ENCODE peak calls at places on chromosomes 16 and 17, in four cellular contexts. F, P, E and I are unnamed samples.

GRCh38 chr17:81651692-81652091 is 4.7 kb downstream of the PDE6G start:
- DNase-seq in F (no peak), E (no peak), P (peak; percentile 93), I (peak; percentile 69)

GRCh38 chr17:59899099-59899498 is 6.2 kb downstream of the RPS6KB1 start:
- DNase-seq in F (no peak), E (no peak), P (no peak), I (no peak)

GRCh38 chr17:68089881-68090280 is 54.3 kb downstream of the KPNA2 start:
- DNase-seq in P (peak; percentile 24), E (peak; percentile 68), F (no peak), I (peak; percentile 12)

GRCh38 chr17:27756467-27757371 is 43.6 kb downstream of the NOS2 start:
- DNase-seq in P (peak; percentile 30), E (peak; percentile 38), F (peak; percentile 36), I (peak; percentile 23)

GRCh38 chr17:76034433-76035185 is 7.5 kb upstream of the EVPL start:
- DNase-seq in E (no peak), F (no peak), P (no peak), I (no peak)

GRCh38 chr17:54882950-54883349 is 17.7 kb upstream of the TOM1L1 start:
- DNase-seq in F (no peak), P (no peak), E (no peak), I (no peak)

GRCh38 chr17:7992516-7992915 is 9.9 kb upstream of the GUCY2D start:
- DNase-seq in P (peak; percentile 62), E (peak; percentile 70), F (no peak), I (peak; percentile 99)

GRCh38 chr16:66197668-66198278 is 168.7 kb upstream of the CDH5 start:
- DNase-seq in E (no peak), F (no peak), P (no peak), I (no peak)

DNA sequence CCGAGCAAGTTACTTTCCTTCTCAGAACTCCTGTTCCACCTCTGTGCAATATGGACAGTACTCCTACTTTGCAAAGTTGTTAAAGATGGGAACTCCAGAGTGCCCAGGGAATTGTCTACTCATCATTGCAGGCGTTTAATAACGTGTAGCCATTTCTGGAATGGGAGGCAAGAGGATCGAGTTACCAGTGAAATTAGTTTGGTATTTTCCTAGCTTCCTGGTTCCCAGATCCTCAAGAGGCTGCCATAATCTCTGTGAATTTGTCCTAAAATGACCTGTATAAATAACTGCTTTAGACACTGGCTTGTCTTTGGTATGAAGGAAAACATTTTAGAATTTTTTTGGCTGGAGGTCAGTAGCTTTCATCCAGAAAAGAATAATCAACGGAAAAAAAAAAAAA is 27.7 kb downstream of the WWOX start:
- DNase-seq in F (no peak), P (peak; percentile 33), E (no peak), I (no peak)
- H3K27ac ChIP-seq in F (no peak overlapping the region), P (peak overlapping the region; percentile 61), E (no peak overlapping the region), I (no peak overlapping the region)

DNA sequence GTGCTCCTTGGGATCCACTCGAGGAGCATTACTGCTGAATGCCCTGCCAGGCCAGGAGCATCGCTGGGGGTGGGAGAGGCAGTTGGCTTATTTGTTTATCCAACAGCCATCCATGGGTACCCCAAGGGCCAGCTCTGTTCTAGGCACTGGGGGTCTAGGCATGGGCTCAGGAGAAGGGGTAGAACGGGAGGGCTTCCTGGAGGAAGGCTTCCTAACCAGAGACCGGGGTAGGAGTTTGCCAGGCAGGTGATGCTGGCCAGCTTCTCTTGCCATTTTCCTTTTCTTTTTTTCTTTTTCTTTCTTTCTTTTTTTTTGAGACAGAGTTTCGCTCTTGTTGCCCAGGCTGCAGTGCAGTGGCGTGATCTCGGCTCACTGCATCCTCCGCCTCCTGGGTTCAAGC is 241.0 kb downstream of the SEC14L1 start:
- DNase-seq in E (no peak), F (no peak), P (no peak), I (no peak)
- H3K4me2 ChIP-seq in E (no peak overlapping the region), F (no peak overlapping the region), P (no peak overlapping the region), I (no peak overlapping the region)

GRCh38 chr17:41988418-41988817 is 21.8 kb downstream of the CNP start:
- DNase-seq in F (no peak), E (no peak), P (no peak), I (no peak)

GRCh38 chr17:41992576-41992975 is 24.7 kb downstream of the DNAJC7 start:
- DNase-seq in E (no peak), F (no peak), P (no peak), I (no peak)

GRCh38 chr17:41987642-41988041 is 21.0 kb downstream of the CNP start:
- DNase-seq in E (peak; percentile 36), P (no peak), F (no peak), I (no peak)

GRCh38 chr17:41986634-41987033 is 20.0 kb downstream of the CNP start:
- DNase-seq in E (no peak), P (no peak), F (no peak), I (no peak)

DNA sequence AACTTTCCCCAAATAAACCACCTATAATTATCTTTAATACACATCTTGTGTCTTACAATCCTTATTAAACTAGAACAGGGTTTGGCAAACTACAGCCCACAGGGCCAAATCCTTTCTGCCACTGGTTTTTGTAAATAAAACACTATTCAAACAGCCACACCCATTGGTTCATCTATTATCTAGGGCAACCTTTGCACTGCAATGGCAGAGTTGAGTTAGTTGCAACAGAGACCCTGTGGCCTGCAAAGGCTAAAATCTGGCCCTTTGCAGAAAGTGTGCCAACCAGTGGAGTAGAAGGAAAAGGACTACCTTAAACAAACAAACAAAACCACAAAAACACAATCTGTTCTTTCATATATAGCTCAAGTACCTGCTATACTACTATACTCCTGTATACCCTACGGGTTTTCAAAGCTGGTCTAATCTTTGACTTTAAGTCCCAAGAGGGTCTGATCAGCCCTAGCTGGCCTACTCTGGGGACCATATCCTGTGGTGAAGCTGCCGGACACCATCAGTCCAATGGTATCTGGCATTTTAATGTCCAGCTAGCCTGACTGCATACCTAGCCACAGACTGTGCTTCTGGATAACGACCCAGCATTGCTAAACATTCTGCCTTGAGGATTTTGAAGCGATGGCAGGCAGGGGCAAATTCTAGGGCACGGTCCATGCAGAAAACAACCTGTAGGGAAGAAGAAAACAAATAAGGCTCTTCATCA is 23.3 kb downstream of the CNP start:
- DNase-seq in F (no peak), E (no peak), P (no peak), I (no peak)
- H3K27ac ChIP-seq in F (no peak overlapping the region), E (no peak overlapping the region), P (no peak overlapping the region), I (no peak overlapping the region)

GRCh38 chr16:57507414-57508083 is 21.3 kb upstream of the DOK4 start:
- DNase-seq in F (no peak), P (no peak), E (peak; percentile 48), I (no peak)

GRCh38 chr16:57503366-57503765 is 17.1 kb upstream of the DOK4 start:
- DNase-seq in P (no peak), F (no peak), E (no peak), I (peak; percentile 6)

GRCh38 chr16:57504001-57504400 is 17.7 kb upstream of the DOK4 start:
- DNase-seq in F (no peak), P (no peak), E (no peak), I (no peak)

GRCh38 chr16:57504491-57504890 is 18.2 kb upstream of the DOK4 start:
- DNase-seq in E (no peak), F (no peak), P (no peak), I (no peak)

GRCh38 chr16:57505169-57505568 is 18.9 kb upstream of the DOK4 start:
- DNase-seq in E (no peak), P (no peak), F (no peak), I (no peak)
- H3K4me2 ChIP-seq in E (no peak overlapping the region), P (no peak overlapping the region), F (no peak overlapping the region), I (no peak overlapping the region)

GRCh38 chr16:87409153-87409552 is 17.0 kb downstream of the MAP1LC3B start:
- DNase-seq in P (no peak), F (no peak), E (no peak), I (no peak)

GRCh38 chr16:87404764-87405625 is 12.9 kb downstream of the MAP1LC3B start:
- DNase-seq in F (no peak), P (no peak), E (no peak), I (no peak)

GRCh38 chr16:87407511-87408112 is 15.5 kb downstream of the MAP1LC3B start:
- DNase-seq in E (no peak), F (peak; percentile 84), P (no peak), I (peak; percentile 26)

GRCh38 chr16:87409781-87410180 is 17.6 kb downstream of the MAP1LC3B start:
- DNase-seq in E (no peak), P (no peak), F (no peak), I (no peak)

GRCh38 chr16:87406495-87407088 is 14.5 kb downstream of the MAP1LC3B start:
- DNase-seq in P (no peak), F (no peak), E (no peak), I (no peak)
- H3K27ac ChIP-seq in P (no peak overlapping the region), F (peak overlapping the region; percentile 67), E (no peak overlapping the region), I (no peak overlapping the region)

DNA sequence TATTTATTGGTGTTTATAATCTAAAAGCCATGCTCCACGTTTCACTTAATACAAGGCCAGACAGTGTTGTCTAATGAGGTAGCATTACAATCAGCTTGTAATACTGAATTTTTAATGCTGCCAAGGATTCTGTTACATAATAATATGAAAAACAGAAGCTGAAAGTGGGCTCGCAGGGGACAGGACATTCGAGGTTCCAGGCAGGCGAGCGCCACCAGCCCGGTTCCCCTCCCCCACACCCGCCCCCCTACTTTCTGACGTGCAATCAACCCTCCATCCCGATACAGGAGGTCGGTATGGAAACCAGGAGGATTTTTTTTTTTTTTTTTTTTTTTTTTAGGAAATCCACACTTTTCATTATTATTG is 6.2 kb upstream of the ZFHX3 start:
- DNase-seq in E (no peak), P (no peak), F (no peak), I (no peak)
- H3K4me2 ChIP-seq in E (no peak overlapping the region), P (peak overlapping the region; percentile 99), F (no peak overlapping the region), I (no peak overlapping the region)

GRCh38 chr16:50279142-50279865 is 13.0 kb downstream of the ADCY7 start:
- DNase-seq in F (no peak), E (no peak), P (no peak), I (no peak)
- H3K27ac ChIP-seq in F (no peak overlapping the region), E (no peak overlapping the region), P (no peak overlapping the region), I (no peak overlapping the region)

GRCh38 chr16:29663829-29664132 is 734 bp downstream of the SPN start:
- DNase-seq in P (no peak), E (no peak), F (no peak), I (no peak)
- H3K4me2 ChIP-seq in P (no peak overlapping the region), E (no peak overlapping the region), F (no peak overlapping the region), I (no peak overlapping the region)

GRCh38 chr17:29007456-29008455 is 1.9 kb upstream of the SEZ6 start:
- DNase-seq in P (peak; percentile 7), F (no peak), E (peak; percentile 74), I (peak; percentile 74)

GRCh38 chr17:29010586-29010985 is 4.8 kb upstream of the SEZ6 start:
- DNase-seq in E (no peak), P (no peak), F (no peak), I (no peak)

GRCh38 chr17:29012535-29012934 is 6.7 kb upstream of the SEZ6 start:
- DNase-seq in P (no peak), E (peak; percentile 44), F (no peak), I (no peak)

GRCh38 chr17:29008591-29008990 is 2.8 kb upstream of the SEZ6 start:
- DNase-seq in P (no peak), F (no peak), E (no peak), I (no peak)

DNA sequence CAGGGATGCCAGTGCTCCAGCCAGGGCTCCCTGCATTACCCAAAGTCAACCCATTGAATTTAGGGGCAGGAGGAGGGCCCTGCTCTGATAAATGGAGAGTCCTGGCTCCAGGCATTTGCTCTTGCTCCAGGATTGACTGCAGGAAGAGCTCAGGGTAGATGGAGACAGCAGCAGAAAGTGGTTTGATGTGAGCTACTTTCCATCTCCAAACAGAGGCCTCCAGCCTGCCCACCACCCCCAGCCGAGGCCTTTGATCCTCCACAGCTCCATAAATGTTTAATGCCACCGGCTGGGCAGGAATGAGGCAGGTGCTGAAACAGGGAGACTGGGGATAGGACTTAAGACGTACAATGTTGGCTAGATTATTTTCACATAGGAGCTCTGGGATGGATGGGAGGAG is 4.3 kb upstream of the SEZ6 start:
- DNase-seq in P (no peak), F (no peak), E (no peak), I (no peak)
- H3K27ac ChIP-seq in P (no peak overlapping the region), F (no peak overlapping the region), E (no peak overlapping the region), I (no peak overlapping the region)